ENCODE peak calls at places on chromosomes 13 and 19, in ten cellular contexts. J, Z, D, G, M, P, F, Q, Y and I are unnamed samples.

GRCh38 chr19:17105548-17105947 is 30.0 kb downstream of the MYO9B start:
- DNase-seq in Y (no peak), D (no peak), P (no peak), F (no peak), Z (no peak), M (no peak), J (no peak), G (no peak), Q (no peak), I (no peak)

GRCh38 chr13:97274782-97275252 is 52.7 kb downstream of the MBNL2 start:
- DNase-seq in M (no peak), J (no peak), Y (no peak), Q (no peak), G (peak; percentile 87), D (no peak), Z (peak; percentile 87), F (no peak), P (no peak), I (no peak)

GRCh38 chr13:113828282-113828825 is 35.5 kb downstream of the GAS6 start:
- DNase-seq in G (no peak), M (no peak), J (no peak), Q (no peak), Y (no peak), P (no peak), F (no peak), D (no peak), Z (no peak), I (no peak)

GRCh38 chr13:40060318-40061007 is 405.0 kb downstream of the COG6 start:
- DNase-seq in Q (peak; percentile 74), J (no peak), P (no peak), M (peak; percentile 31), D (no peak), G (no peak), Z (peak; percentile 71), Y (peak; percentile 55), F (no peak), I (peak; percentile 96)

GRCh38 chr19:17611462-17612244 is 56.2 kb downstream of the COLGALT1 start:
- DNase-seq in M (no peak), Q (no peak), J (no peak), G (no peak), Y (no peak), P (no peak), F (no peak), D (no peak), Z (no peak), I (no peak)

GRCh38 chr13:110133425-110134235 is 173.3 kb downstream of the COL4A1 start:
- DNase-seq in Z (no peak), J (no peak), F (no peak), P (no peak), D (no peak), Y (no peak), Q (no peak), G (no peak), M (no peak), I (no peak)

GRCh38 chr13:96766311-96766710 is 228.0 kb downstream of the OXGR1 start:
- DNase-seq in Y (no peak), D (no peak), P (no peak), M (no peak), Q (no peak), G (no peak), Z (no peak), F (no peak), J (no peak), I (no peak)

GRCh38 chr13:24693862-24694471 is 13.8 kb downstream of the ATP12A start:
- DNase-seq in M (peak; percentile 46), F (peak; percentile 36), Q (no peak), J (peak; percentile 75), P (peak; percentile 49), D (no peak), Z (peak; percentile 67), Y (no peak), G (peak; percentile 55), I (peak; percentile 61)

GRCh38 chr13:94607939-94608338 is 6.3 kb downstream of the GPR180 start:
- DNase-seq in Y (no peak), Z (no peak), M (no peak), G (peak; percentile 29), F (no peak), J (no peak), Q (no peak), P (no peak), D (no peak), I (no peak)

GRCh38 chr13:52848455-52849190 is at the start of gene PCDH8:
- DNase-seq in Y (no peak), P (no peak), Z (no peak), M (no peak), Q (peak; percentile 87), J (peak; percentile 94), G (no peak), D (no peak), F (no peak), I (peak; percentile 16)

GRCh38 chr13:48220592-48221300 is 12.3 kb upstream of the ITM2B start:
- DNase-seq in F (no peak), J (no peak), P (no peak), D (no peak), Y (no peak), G (no peak), Z (no peak), M (no peak), Q (no peak), I (no peak)
- H3K27ac ChIP-seq in F (peak overlapping the region; percentile 82), J (no peak overlapping the region), P (peak overlapping the region; percentile 73), D (peak overlapping the region; percentile 72), Y (peak overlapping the region; percentile 64), G (no peak overlapping the region), Z (no peak overlapping the region), M (peak overlapping the region; percentile 73), Q (peak overlapping the region; percentile 41), I (no peak overlapping the region)

DNA sequence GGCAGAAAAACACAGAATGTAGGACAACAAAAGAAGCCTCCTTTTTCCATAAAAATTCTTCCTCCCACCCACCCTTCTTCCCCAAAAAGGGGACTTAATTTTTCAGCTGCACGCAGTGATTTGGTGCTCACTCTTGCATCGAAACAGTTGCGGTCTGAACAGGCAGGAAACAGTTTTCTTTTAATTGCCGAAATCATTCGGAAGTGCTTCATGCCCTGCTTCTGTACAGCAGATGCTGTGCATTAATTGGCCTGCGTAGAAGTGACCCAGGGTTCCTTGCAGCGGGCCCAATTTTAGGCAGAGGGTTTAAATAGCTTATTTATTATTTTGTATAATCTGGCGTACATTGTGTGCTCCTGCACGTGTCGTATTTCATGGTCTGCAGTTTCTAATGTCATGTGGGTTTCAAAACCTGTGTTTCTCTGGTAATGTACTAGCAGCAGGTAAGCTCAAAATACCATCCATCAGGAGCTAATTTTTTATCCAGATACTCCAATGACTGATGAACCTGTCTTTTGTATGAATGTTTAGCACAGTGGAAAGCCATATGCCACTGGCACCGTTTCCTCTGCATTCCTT is 66.6 kb downstream of the GGACT start:
- DNase-seq in M (no peak), Y (no peak), F (no peak), Z (no peak), P (no peak), J (no peak), Q (no peak), D (no peak), G (no peak), I (no peak)
- H3K27ac ChIP-seq in M (no peak overlapping the region), Y (no peak overlapping the region), F (no peak overlapping the region), Z (no peak overlapping the region), P (no peak overlapping the region), J (no peak overlapping the region), Q (peak overlapping the region; percentile 63), D (no peak overlapping the region), G (no peak overlapping the region), I (no peak overlapping the region)

GRCh38 chr13:32823597-32823996 is 192.6 kb upstream of the KL start:
- DNase-seq in Q (no peak), P (no peak), F (no peak), Y (no peak), M (no peak), D (no peak), Z (no peak), J (no peak), G (no peak), I (no peak)
- H3K27ac ChIP-seq in Q (no peak overlapping the region), P (no peak overlapping the region), F (no peak overlapping the region), Y (no peak overlapping the region), M (no peak overlapping the region), D (no peak overlapping the region), Z (no peak overlapping the region), J (no peak overlapping the region), G (no peak overlapping the region), I (no peak overlapping the region)

DNA sequence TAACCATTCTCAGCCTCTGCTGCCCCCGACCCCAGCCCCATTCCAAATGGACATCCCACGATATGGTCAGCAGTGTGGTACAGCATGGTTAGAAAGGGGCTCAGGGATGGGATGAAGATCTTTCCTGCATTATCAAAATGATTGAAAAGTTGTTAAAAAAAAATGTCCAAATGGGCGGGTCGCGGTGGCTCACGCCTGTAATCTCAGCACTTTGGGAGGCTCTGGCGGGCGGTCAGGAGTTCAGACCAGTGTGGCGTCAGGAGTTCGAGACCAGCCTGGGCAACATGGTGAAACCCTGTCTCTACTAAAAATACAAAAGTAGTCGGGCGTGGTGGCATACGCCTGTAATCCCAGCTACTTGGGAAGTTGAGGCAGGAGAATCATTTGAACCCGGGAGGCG is 54.3 kb upstream of the ZNF254 start:
- DNase-seq in P (no peak), M (no peak), Q (no peak), F (no peak), J (no peak), Y (no peak), G (no peak), Z (no peak), D (no peak), I (peak; percentile 9)
- H3K27ac ChIP-seq in P (peak overlapping the region; percentile 98), M (peak overlapping the region; percentile 96), Q (peak overlapping the region; percentile 88), F (peak overlapping the region; percentile 95), J (no peak overlapping the region), Y (peak overlapping the region; percentile 82), G (no peak overlapping the region), Z (no peak overlapping the region), D (peak overlapping the region; percentile 98), I (peak overlapping the region; percentile 95)

DNA sequence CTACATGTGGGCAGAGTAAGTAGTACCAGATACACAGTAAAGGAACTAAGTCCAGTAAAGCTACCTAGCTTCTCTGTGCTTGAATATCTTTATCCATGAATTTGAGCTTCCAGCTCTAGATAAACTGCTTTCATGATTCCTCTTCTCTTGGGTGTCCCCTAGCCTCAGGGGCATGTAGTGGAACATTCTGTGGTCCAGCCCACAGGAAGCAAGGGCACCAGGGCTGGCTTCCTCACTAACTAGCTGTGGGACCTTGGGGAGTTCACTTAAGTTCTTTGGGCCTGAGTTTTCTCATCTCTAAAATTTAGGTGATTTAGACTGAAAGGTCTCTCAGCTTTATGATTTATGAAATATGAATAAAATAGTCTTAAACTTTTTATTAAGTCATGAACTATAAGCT is 185.7 kb downstream of the KATNAL1 start:
- DNase-seq in J (no peak), F (no peak), M (no peak), G (no peak), Z (no peak), Q (no peak), Y (no peak), P (no peak), D (no peak), I (no peak)
- H3K27ac ChIP-seq in J (no peak overlapping the region), F (no peak overlapping the region), M (no peak overlapping the region), G (no peak overlapping the region), Z (no peak overlapping the region), Q (no peak overlapping the region), Y (no peak overlapping the region), P (no peak overlapping the region), D (no peak overlapping the region), I (no peak overlapping the region)

DNA sequence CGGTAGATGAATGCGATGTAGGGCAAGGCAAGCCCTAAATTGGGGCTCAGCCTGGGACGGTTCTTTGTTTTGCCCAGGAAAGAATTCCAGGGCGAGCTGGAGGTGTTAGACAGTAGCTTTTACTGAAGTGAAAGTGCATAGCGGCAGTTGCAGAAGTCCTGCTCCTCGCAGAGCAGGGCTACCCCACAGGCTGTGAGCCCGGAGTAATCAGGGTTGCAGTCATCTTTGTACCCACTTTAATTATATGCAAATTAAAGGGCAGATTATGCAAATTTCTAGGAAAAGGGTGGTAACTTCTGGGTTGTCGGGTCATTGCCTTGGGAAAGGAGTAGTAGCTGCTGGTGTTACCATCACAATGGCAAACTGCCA is 30.5 kb downstream of the VAV1 start:
- DNase-seq in Z (no peak), D (no peak), Y (no peak), Q (no peak), J (no peak), F (no peak), P (no peak), M (no peak), G (no peak), I (no peak)
- H3K27ac ChIP-seq in Z (no peak overlapping the region), D (no peak overlapping the region), Y (no peak overlapping the region), Q (no peak overlapping the region), J (no peak overlapping the region), F (peak overlapping the region; percentile 76), P (peak overlapping the region; percentile 52), M (no peak overlapping the region), G (no peak overlapping the region), I (no peak overlapping the region)